ENCODE peak calls at places on chromosomes 4 and X, in ten cellular contexts. A is CD8-positive, alpha-beta memory T cell; X is NCI-H446 treated with DMSO at 0.1 percent for 48 hours; P is GM04503; I is right atrium auricular region; U is stimulated activated CD4-positive, alpha-beta T cell treated with anti-CD3 and anti-CD28 coated beads, Interleukin-15, amount 100 ng/mL, for 1 hour; R is CD8-positive, alpha-beta T cell; Y is COLO829; G is A172; J is kidney tubule cell. T is an unnamed sample.

GRCh38 chrX:13215729-13216128 is 104.1 kb downstream of the ATXN3L start:
- DNase-seq in A (no peak), X (peak), P (no peak), I (no peak), U (no peak), R (no peak), Y (no peak), G (no peak), J (no peak), T (no peak)

GRCh38 chr4:176191974-176192373 is 3.4 kb downstream of the SPATA4 start:
- DNase-seq in A (no peak), X (no peak), P (no peak), I (no peak), U (no peak), R (no peak), Y (no peak), G (peak), J (peak), T (no peak)

GRCh38 chrX:21656587-21657317 is 1.4 kb downstream of the KLHL34 start:
- DNase-seq in A (no peak), X (no peak), P (no peak), I (no peak), U (no peak), R (no peak), Y (no peak), G (no peak), J (no peak), T (no peak)

GRCh38 chr4:110515676-110516075 is 39.7 kb downstream of the ENPEP start:
- DNase-seq in A (no peak), X (no peak), P (no peak), I (no peak), U (no peak), R (no peak), Y (peak), G (peak), J (no peak), T (peak)

GRCh38 chr4:182280439-182281111 is 37.4 kb downstream of the TENM3 start:
- DNase-seq in A (no peak), X (no peak), P (peak), I (no peak), U (no peak), R (no peak), Y (no peak), G (no peak), J (no peak), T (no peak)

GRCh38 chrX:108312938-108313337 is 125.3 kb downstream of the COL4A6 start:
- DNase-seq in A (no peak), X (peak), P (peak), I (no peak), U (no peak), R (no peak), Y (peak), G (peak), J (peak), T (no peak)

GRCh38 chrX:95057341-95057740 is 1383.3 kb downstream of the FAM133A start:
- DNase-seq in A (no peak), X (no peak), P (no peak), I (no peak), U (no peak), R (no peak), Y (no peak), G (no peak), J (no peak), T (no peak)

GRCh38 chr4:102687373-102687981 is 73.3 kb downstream of the MANBA start:
- DNase-seq in A (no peak), X (no peak), P (peak), I (no peak), U (no peak), R (no peak), Y (no peak), G (peak), J (peak), T (no peak)

GRCh38 chr4:108834787-108835384 is 72.0 kb upstream of the ETNPPL start:
- DNase-seq in A (no peak), X (peak), P (no peak), I (no peak), U (no peak), R (no peak), Y (peak), G (peak), J (peak), T (peak)

GRCh38 chr4:23174179-23174578 is 481.4 kb downstream of the GBA3 start:
- DNase-seq in A (no peak), X (no peak), P (no peak), I (no peak), U (no peak), R (no peak), Y (no peak), G (no peak), J (no peak), T (no peak)

GRCh38 chr4:73777612-73778011 is 37.2 kb downstream of the CXCL8 start:
- DNase-seq in A (no peak), X (no peak), P (peak), I (no peak), U (no peak), R (no peak), Y (no peak), G (no peak), J (peak), T (no peak)

GRCh38 chr4:76562161-76562560 is 127.1 kb downstream of the SHROOM3 start:
- DNase-seq in A (no peak), X (no peak), P (no peak), I (no peak), U (no peak), R (no peak), Y (no peak), G (peak), J (peak), T (no peak)

GRCh38 chr4:173167793-173168395 is 717 bp upstream of the GALNT7 start:
- DNase-seq in A (peak), X (peak), P (no peak), I (no peak), U (peak), R (no peak), Y (no peak), G (peak), J (peak), T (peak)

GRCh38 chrX:78129714-78130113 is 9.7 kb downstream of the TAF9B start:
- DNase-seq in A (no peak), X (no peak), P (no peak), I (no peak), U (no peak), R (no peak), Y (no peak), G (no peak), J (no peak), T (no peak)

GRCh38 chr4:7190278-7190594 is 2.1 kb upstream of the SORCS2 start:
- DNase-seq in A (no peak), X (no peak), P (no peak), I (no peak), U (no peak), R (no peak), Y (no peak), G (no peak), J (no peak), T (no peak)

GRCh38 chr4:7073526-7074390 is 5.9 kb upstream of the GRPEL1 start:
- DNase-seq in A (no peak), X (no peak), P (no peak), I (no peak), U (no peak), R (no peak), Y (peak), G (peak), J (peak), T (peak)

GRCh38 chrX:50814701-50815476 is 895 bp upstream of the SHROOM4 start:
- DNase-seq in A (no peak), X (no peak), P (no peak), I (no peak), U (no peak), R (no peak), Y (peak), G (no peak), J (peak), T (no peak)

GRCh38 chr4:10108818-10109783 is 7.5 kb downstream of the WDR1 start:
- DNase-seq in A (peak), X (no peak), P (no peak), I (no peak), U (no peak), R (peak), Y (no peak), G (peak), J (peak), T (no peak)

GRCh38 chr4:126799971-126800722 is 832.6 kb upstream of the INTU start:
- DNase-seq in A (no peak), X (peak), P (no peak), I (no peak), U (no peak), R (no peak), Y (no peak), G (no peak), J (no peak), T (no peak)

GRCh38 chr4:13483142-13484044 is 747 bp downstream of the RAB28 start:
- DNase-seq in A (peak), X (no peak), P (peak), I (peak), U (peak), R (no peak), Y (no peak), G (peak), J (peak), T (peak)